ENCODE peak calls at places on chromosomes 2 and 18, in nine cellular contexts. A is upper lobe of left lung, T is stomach, W is H1, P is sigmoid colon, V is Panc1, L is esophagus muscularis mucosa, U is K562, F is GM23338. C is an unnamed sample. For H3K4me1, the result is how much of the 10 kb centered on the place peaks cover.

GRCh38 chr2:5657216-5657615 is 35.0 kb upstream of the SOX11 start:
- DNase-seq in F (no peak), V (no peak), A (no peak), T (no peak), W (no peak), P (no peak), U (no peak), L (no peak), C (no peak)

GRCh38 chr2:21251216-21251971 is 127.6 kb downstream of the TDRD15 start:
- DNase-seq in P (no peak), A (no peak), U (no peak), F (peak), T (no peak), L (peak), W (no peak), V (no peak), C (no peak)

GRCh38 chr2:118431997-118432396 is 343.7 kb downstream of the INSIG2 start:
- DNase-seq in L (no peak), W (no peak), U (no peak), T (no peak), A (no peak), F (no peak), V (no peak), P (no peak), C (no peak)

GRCh38 chr2:21841341-21841740 is 717.6 kb downstream of the TDRD15 start:
- DNase-seq in W (no peak), U (no peak), P (no peak), T (no peak), A (no peak), F (peak), V (no peak), L (no peak), C (no peak)

GRCh38 chr2:10514743-10515142 is 66.6 kb upstream of the ODC1 start:
- DNase-seq in L (no peak), F (no peak), V (no peak), U (no peak), P (no peak), A (no peak), W (no peak), T (no peak), C (no peak)

GRCh38 chr2:61853086-61853847 is 593 bp downstream of the FAM161A start:
- DNase-seq in V (no peak), W (no peak), L (no peak), T (peak), P (peak), A (peak), U (peak), F (peak), C (no peak)

GRCh38 chr2:231613655-231614558 is 21.2 kb downstream of the TEX44 start:
- DNase-seq in L (peak), U (peak), W (peak), P (peak), V (peak), F (peak), A (peak), T (peak), C (peak)

GRCh38 chr18:69787825-69788547 is 159.7 kb downstream of the CD226 start:
- DNase-seq in W (no peak), L (no peak), A (no peak), P (no peak), T (no peak), U (no peak), F (peak), V (no peak), C (no peak)

GRCh38 chr18:8397034-8397433 is 212.2 kb upstream of the RAB12 start:
- DNase-seq in F (no peak), P (no peak), U (no peak), A (no peak), V (no peak), W (no peak), L (no peak), T (no peak), C (no peak)

GRCh38 chr2:200603972-200604371 is 18.2 kb downstream of the AOX1 start:
- DNase-seq in V (peak), P (no peak), T (no peak), W (no peak), F (no peak), U (no peak), L (peak), A (no peak), C (no peak)

GRCh38 chr2:110854355-110855081 is 122.1 kb downstream of the ACOXL start:
- DNase-seq in T (no peak), W (peak), V (no peak), A (no peak), L (no peak), U (no peak), F (peak), P (no peak), C (no peak)

GRCh38 chr2:43559391-43560230 is 36.2 kb downstream of the THADA start:
- DNase-seq in U (no peak), W (no peak), F (no peak), L (no peak), V (no peak), A (no peak), P (no peak), T (no peak), C (no peak)

GRCh38 chr2:201118957-201119848 is 3.2 kb downstream of the CFLAR start:
- DNase-seq in U (no peak), F (peak), W (no peak), L (no peak), P (no peak), V (no peak), T (no peak), A (no peak), C (no peak)

GRCh38 chr2:172234716-172235661 is 132.3 kb upstream of the DLX2 start:
- DNase-seq in A (peak), T (peak), U (peak), L (no peak), F (peak), W (peak), V (no peak), P (no peak), C (no peak)

GRCh38 chr2:46540496-46541342 is 61.4 kb downstream of the TMEM247 start:
- DNase-seq in W (no peak), T (no peak), A (no peak), P (no peak), U (no peak), V (peak), L (peak), F (no peak), C (peak)

GRCh38 chr18:77343846-77344527 is 94.3 kb downstream of the GALR1 start:
- DNase-seq in T (no peak), V (no peak), A (peak), L (no peak), U (no peak), P (no peak), W (no peak), F (no peak), C (no peak)

GRCh38 chr2:10006248-10007147 is 36.9 kb upstream of the KLF11 start:
- DNase-seq in A (peak), V (no peak), L (no peak), P (peak), U (no peak), T (peak), W (no peak), F (no peak), C (no peak)

GRCh38 chr18:57497372-57498294 is 62.5 kb downstream of the ONECUT2 start:
- DNase-seq in A (no peak), F (no peak), L (no peak), W (no peak), P (no peak), V (no peak), T (no peak), U (no peak), C (no peak)

GRCh38 chr2:165122521-165122920 is 81.3 kb downstream of the SCN3A start:
- DNase-seq in V (no peak), P (no peak), F (no peak), U (no peak), T (no peak), W (no peak), L (no peak), A (no peak), C (no peak)

DNA sequence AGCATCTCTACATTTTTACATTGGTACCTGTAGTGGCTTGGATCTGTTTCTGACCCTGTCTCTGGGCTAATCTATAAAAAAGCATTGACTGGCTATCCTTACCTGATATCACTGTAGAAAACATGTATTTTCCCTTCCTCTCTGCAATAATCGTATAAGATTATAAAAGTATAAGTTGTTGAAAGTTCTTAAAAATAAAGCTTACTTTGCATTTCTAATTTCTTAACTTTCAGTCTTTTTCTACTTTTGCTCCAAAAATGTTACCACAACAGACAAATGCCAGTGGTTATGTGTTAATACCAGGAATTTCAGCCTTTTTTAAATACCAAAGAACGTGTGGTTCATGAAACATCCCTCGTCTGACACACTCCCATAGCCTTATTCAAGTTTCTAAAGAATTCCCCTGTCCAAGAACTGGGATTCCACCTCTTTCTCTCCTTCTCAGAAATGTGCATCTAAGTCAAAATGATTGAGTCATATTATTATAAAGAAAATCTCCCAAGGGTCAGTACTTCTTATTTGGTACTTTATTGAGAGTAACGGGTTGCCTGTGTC is 28.5 kb upstream of the ACKR3 start:
- DNase-seq in W (no peak), V (no peak), L (no peak), T (no peak), A (no peak), P (no peak), U (no peak), F (no peak), C (no peak)
- H3K4me1 ChIP-seq in W (under half), V (under half), L (under half), T (under half), A (under half), P (under half), U (under half), F (under half), C (under half)

GRCh38 chr18:10465157-10465990 is 10.9 kb downstream of the APCDD1 start:
- DNase-seq in V (no peak), L (no peak), A (no peak), P (no peak), U (no peak), T (no peak), F (no peak), W (no peak), C (no peak)
- TF ChIP-seq POLR2AphosphoS5 in V (no peak), L (no peak), A (no peak), P (no peak), U (no peak), T (no peak), F (no peak), W (no peak), C (no peak)

DNA sequence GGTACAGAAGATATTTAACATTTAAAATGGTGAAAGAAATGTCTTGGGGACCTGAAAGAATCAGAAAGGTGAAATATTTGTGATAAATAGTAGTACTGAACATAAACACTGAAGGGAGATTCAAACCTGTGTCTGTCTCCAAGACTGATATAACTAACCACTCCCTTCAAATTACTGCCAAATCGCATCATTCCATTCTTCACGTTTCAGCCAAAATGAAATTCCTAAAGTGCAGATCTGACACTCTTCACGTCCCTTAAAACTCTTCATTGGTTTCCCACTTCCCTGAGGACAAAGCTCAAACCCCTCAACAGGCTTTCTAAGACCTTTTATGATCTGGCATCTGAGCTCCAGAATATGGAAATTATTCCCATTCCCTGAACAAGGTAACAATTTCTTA is 19.0 kb downstream of the SLC8A1 start:
- DNase-seq in L (no peak), V (no peak), P (no peak), A (no peak), F (no peak), U (no peak), T (no peak), W (no peak), C (no peak)
- H3K4me1 ChIP-seq in L (half or more), V (under half), P (half or more), A (under half), F (under half), U (under half), T (under half), W (under half), C (under half)

GRCh38 chr2:160332318-160332717 is 132.2 kb upstream of the ITGB6 start:
- DNase-seq in A (no peak), T (no peak), P (no peak), U (no peak), F (peak), V (no peak), L (no peak), W (no peak), C (no peak)
- TF ChIP-seq POLR2AphosphoS5 in A (peak), T (peak), P (no peak), U (no peak), F (no peak), V (no peak), L (no peak), W (no peak), C (no peak)

GRCh38 chr2:120780402-120780801 is 44.7 kb downstream of the GLI2 start:
- DNase-seq in F (no peak), P (no peak), L (no peak), U (no peak), V (no peak), A (no peak), W (no peak), T (no peak), C (no peak)
- H3K4me1 ChIP-seq in F (under half), P (under half), L (under half), U (under half), V (under half), A (under half), W (under half), T (under half), C (under half)

DNA sequence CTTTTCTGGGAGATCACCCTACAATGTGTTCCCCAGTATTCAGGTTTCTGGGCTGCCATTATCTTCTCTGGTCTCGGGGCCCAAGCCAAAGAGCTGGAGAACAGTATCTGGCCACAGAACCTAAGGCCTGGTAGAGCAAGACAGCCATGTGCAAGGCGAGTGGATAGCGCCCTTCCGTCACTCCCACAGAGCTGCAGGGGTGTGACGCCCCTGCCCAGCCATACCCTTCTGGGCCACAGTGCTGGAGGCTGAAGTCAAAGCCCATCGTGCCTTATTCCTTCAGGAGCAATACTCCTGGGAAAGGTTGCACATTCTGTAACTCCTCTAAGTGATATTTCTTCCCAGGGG is 54.4 kb downstream of the BCL11A start:
- DNase-seq in W (no peak), U (no peak), F (no peak), P (no peak), V (no peak), L (no peak), A (no peak), T (no peak), C (no peak)
- TF ChIP-seq POLR2AphosphoS5 in W (no peak), U (no peak), F (no peak), P (no peak), V (no peak), L (no peak), A (no peak), T (no peak), C (no peak)

DNA sequence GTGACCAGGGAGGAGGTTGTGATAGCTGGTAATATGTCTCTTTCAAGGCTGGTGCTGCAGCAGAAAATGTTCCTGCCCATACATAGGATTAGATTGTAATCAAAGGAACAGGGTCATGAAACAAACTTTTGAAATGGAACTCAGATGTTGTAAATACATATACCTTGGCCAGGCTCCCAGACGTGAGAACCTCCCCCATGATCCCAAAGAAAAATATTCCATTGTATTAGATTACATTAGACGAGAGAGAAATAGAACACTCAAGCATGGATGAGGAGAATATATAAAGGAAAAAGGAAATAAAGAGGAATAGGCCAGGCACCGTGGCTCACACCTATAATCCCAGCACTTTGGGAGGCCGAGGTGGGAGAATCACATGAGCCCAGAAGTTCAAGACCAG is 52.6 kb downstream of the RPL37A start:
- DNase-seq in F (no peak), L (no peak), A (no peak), V (no peak), P (no peak), U (no peak), W (no peak), T (peak), C (no peak)
- H3K4me1 ChIP-seq in F (under half), L (half or more), A (under half), V (under half), P (half or more), U (under half), W (under half), T (half or more), C (under half)

C was measured in breast epithelium.